ENCODE peak calls at places on chromosomes 2 and 18, in eight cellular contexts. E, Y, W, R, J, O, G and N are unnamed samples.

GRCh38 chr2:219501441-219501840 is 2.8 kb downstream of the GMPPA start:
- DNase-seq in E (no peak), Y (no peak), W (no peak), R (no peak), J (no peak), O (no peak), G (no peak), N (no peak)

GRCh38 chr2:241701155-241701404 is 759 bp upstream of the ING5 start:
- DNase-seq in E (no peak), Y (peak), W (no peak), R (no peak), J (peak), O (no peak), G (no peak), N (no peak)

GRCh38 chr18:6752200-6752873 is 22.8 kb downstream of the ARHGAP28 start:
- DNase-seq in E (no peak), Y (no peak), W (no peak), R (peak), J (no peak), O (no peak), G (no peak), N (no peak)

GRCh38 chr2:1686784-1687105 is 57.6 kb downstream of the PXDN start:
- DNase-seq in E (no peak), Y (no peak), W (no peak), R (no peak), J (no peak), O (no peak), G (no peak), N (no peak)

GRCh38 chr2:74419345-74419744 is 2.1 kb downstream of the C2orf81 start:
- DNase-seq in E (no peak), Y (no peak), W (no peak), R (no peak), J (no peak), O (no peak), G (no peak), N (no peak)

GRCh38 chr2:1481406-1482252 is 68.4 kb downstream of the TPO start:
- DNase-seq in E (no peak), Y (no peak), W (no peak), R (no peak), J (no peak), O (no peak), G (no peak), N (no peak)

GRCh38 chr2:68031546-68032160 is 31.2 kb downstream of the C1D start:
- DNase-seq in E (peak), Y (peak), W (no peak), R (peak), J (peak), O (no peak), G (no peak), N (no peak)

GRCh38 chr18:12079504-12080237 is 14.0 kb upstream of the ANKRD62 start:
- DNase-seq in E (no peak), Y (no peak), W (no peak), R (peak), J (peak), O (no peak), G (no peak), N (no peak)

GRCh38 chr18:36756262-36756661 is 72.5 kb downstream of the TPGS2 start:
- DNase-seq in E (no peak), Y (no peak), W (no peak), R (no peak), J (peak), O (no peak), G (no peak), N (no peak)

GRCh38 chr2:236485519-236485918 is 84.1 kb upstream of the ACKR3 start:
- DNase-seq in E (no peak), Y (no peak), W (no peak), R (no peak), J (no peak), O (no peak), G (no peak), N (no peak)